ENCODE peak calls at places on chromosomes 5 and 9, in four cellular contexts. U, C, S and D are unnamed samples.

GRCh38 chr5:139841549-139841948 is 45.9 kb downstream of the PSD2 start:
- DNase-seq in U (no peak), C (no peak), S (no peak), D (no peak)

GRCh38 chr5:137838976-137839375 is 28.7 kb upstream of the MYOT start:
- DNase-seq in U (no peak), C (no peak), S (no peak), D (no peak)

GRCh38 chr5:123549256-123549904 is 37.4 kb downstream of the CSNK1G3 start:
- DNase-seq in U (no peak), C (no peak), S (no peak), D (no peak)

GRCh38 chr9:4295160-4295559 is 4.7 kb downstream of the GLIS3 start:
- DNase-seq in U (no peak), C (no peak), S (no peak), D (no peak)

GRCh38 chr5:1736889-1737711 is 62.5 kb downstream of the MRPL36 start:
- DNase-seq in U (no peak), C (no peak), S (no peak), D (no peak)

GRCh38 chr5:8363133-8363532 is 494.2 kb downstream of the MTRR start:
- DNase-seq in U (no peak), C (peak; percentile 67), S (no peak), D (no peak)

GRCh38 chr9:81649475-81649874 is 39.9 kb downstream of the TLE1 start:
- DNase-seq in U (no peak), C (no peak), S (no peak), D (no peak)

GRCh38 chr5:6686916-6687409 is 26.3 kb upstream of the TENT4A start:
- DNase-seq in U (no peak), C (no peak), S (no peak), D (no peak)

GRCh38 chr9:1869843-1870242 is 145.3 kb upstream of the SMARCA2 start:
- DNase-seq in U (no peak), C (peak; percentile 54), S (no peak), D (no peak)

GRCh38 chr9:87880683-87881082 is 2.0 kb upstream of the SPATA31E1 start:
- DNase-seq in U (no peak), C (no peak), S (no peak), D (no peak)

GRCh38 chr5:107869459-107870115 is 198.8 kb upstream of the EFNA5 start:
- DNase-seq in U (no peak), C (peak; percentile 61), S (no peak), D (no peak)

GRCh38 chr5:6146264-6146663 is 232.1 kb downstream of the MED10 start:
- DNase-seq in U (no peak), C (no peak), S (no peak), D (no peak)

GRCh38 chr5:165334186-165334585 is 1828.8 kb downstream of the MAT2B start:
- DNase-seq in U (no peak), C (peak; percentile 69), S (no peak), D (no peak)

GRCh38 chr5:2071562-2071961 is 188.8 kb upstream of the IRX4 start:
- DNase-seq in U (no peak), C (no peak), S (no peak), D (no peak)

GRCh38 chr9:134045841-134046544 is 20.7 kb downstream of the BRD3OS start:
- DNase-seq in U (no peak), C (no peak), S (no peak), D (no peak)

GRCh38 chr5:170630226-170630625 is 126.4 kb downstream of the KCNIP1 start:
- DNase-seq in U (no peak), C (no peak), S (no peak), D (no peak)

DNA sequence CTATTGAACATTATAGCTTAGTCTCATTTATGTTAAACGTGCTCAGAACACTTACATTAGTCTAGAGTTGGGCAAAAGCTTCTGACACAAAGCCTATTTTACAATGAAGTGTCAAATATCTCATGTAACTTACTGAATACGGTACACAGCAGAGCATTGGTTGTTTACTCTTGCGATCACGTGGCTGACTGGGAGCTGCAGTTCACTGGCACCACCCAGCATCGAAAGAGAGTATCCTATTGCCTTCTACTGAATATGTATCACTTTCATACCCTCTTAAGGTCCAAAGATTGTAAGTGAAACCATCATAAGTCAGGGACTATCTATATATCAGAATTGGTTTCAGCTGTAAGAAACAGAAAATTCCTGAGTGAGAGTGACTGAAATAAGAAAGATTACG is 42.6 kb upstream of the OSMR start:
- DNase-seq in U (no peak), C (no peak), S (no peak), D (no peak)
- TF ChIP-seq CTCF in U (no peak), C (no peak), S (no peak), D (no peak)

DNA sequence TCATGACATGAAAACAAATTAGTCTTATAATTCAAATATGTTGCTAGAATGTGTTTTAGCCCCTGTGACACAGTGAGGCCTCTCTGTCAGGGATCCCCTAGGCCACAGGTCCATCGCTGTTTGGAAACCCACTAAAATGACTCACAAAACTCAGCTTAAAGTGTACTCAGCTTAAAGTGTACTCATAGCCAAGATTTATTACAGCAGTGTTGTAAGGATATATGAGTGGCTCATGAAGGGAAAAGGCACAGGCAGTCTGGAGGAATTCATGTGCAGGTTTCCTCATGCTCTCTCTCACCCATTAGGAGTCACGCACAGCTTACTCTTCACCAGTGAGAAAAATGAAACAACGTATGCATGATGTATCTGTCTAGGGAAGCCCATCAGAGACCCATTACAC is 24.4 kb upstream of the TGFBI start:
- DNase-seq in U (no peak), C (peak; percentile 86), S (no peak), D (no peak)
- TF ChIP-seq CTCF in U (no peak), C (no peak), S (no peak), D (no peak)

GRCh38 chr5:124922255-124922975 is 176.0 kb upstream of the ZNF608 start:
- DNase-seq in U (no peak), C (no peak), S (no peak), D (no peak)

GRCh38 chr5:124923131-124923530 is 176.7 kb upstream of the ZNF608 start:
- DNase-seq in U (no peak), C (no peak), S (no peak), D (no peak)

GRCh38 chr5:124919752-124920151 is 173.3 kb upstream of the ZNF608 start:
- DNase-seq in U (no peak), C (no peak), S (no peak), D (no peak)

GRCh38 chr5:124920909-124921666 is 174.6 kb upstream of the ZNF608 start:
- DNase-seq in U (no peak), C (no peak), S (no peak), D (no peak)

DNA sequence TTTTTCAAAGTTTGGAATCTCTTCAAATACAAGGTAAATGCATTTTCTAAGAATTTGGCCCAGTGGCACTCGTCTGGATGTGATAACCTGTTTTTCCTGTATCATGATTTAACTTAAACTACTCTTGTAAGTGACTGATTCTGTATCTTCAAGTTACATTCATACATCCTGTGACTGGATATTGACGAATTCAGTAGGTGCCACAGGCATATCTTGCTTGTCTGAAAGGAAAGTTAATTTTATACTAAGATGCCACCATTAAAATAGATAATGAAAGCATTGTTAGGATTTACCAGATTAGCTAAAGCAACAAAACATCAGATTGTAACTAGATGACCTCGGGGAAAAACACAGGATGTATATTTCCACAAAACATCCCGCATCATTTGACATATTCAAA is 175.3 kb upstream of the ZNF608 start:
- DNase-seq in U (no peak), C (no peak), S (no peak), D (no peak)
- TF ChIP-seq CTCF in U (no peak), C (no peak), S (no peak), D (no peak)

GRCh38 chr5:135553688-135554462 is 18.1 kb upstream of the NEUROG1 start:
- DNase-seq in U (no peak), C (peak; percentile 78), S (no peak), D (no peak)
- TF ChIP-seq CTCF in U (no peak), C (peak; percentile 76), S (no peak), D (peak; percentile 63)

DNA sequence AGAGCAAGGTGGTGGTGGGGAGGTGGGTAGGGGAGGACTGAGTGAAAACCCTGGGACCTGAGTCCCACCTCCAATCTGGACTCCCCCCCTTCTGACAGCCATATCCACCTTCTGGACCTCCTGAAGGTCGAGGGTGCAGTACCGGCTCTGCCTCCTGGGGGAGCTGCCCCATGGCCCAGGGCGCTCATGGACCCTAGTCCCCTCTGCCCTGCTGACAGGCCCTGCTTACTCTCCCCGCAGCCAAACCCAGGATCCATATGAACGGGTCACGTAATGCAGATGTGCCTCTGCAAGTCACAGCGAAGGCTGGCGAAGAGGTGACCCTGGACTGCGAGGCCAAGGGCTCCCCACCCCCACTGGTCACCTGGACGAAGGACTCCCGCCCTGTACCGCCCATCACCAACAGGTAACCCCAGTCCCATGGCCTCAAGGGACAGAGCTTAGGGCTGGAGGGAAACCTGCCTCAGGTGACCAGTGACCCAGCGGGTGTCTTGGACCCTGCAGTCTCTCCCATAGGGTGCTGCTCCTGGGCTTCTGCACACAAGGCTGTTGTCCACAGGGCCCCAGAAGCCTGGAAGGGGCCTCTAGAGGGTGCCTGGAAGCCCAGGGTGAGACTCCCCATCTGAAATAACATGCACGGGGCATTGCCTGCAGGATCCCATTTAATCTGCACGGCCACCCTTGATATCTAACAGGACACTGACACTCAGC is 61.7 kb downstream of the HMCN2 start:
- DNase-seq in U (no peak), C (no peak), S (no peak), D (no peak)
- TF ChIP-seq CTCF in U (no peak), C (peak; percentile 38), S (peak; percentile 28), D (no peak)